ENCODE peak calls at places on chromosome 12, in nine cellular contexts. R is tibial artery; I is AG09309; C is B cell; T is lower lobe of right lung; G is WTC11; Z is AG09319; N is breast epithelium; D is activated CD8-positive, alpha-beta T cell treated with anti-CD3 and anti-CD28 coated beads for 36 hours. J is an unnamed sample.
A peak's percentile ranks its signal among the peaks of the same experiment; 100 is the strongest.

GRCh38 chr12:60693019-60693626 is 1097.3 kb downstream of the SLC16A7 start:
- DNase-seq in D (no peak), T (no peak), G (no peak), C (no peak), N (no peak), Z (no peak), R (no peak), I (no peak), J (no peak)

GRCh38 chr12:4432878-4433820 is 12.5 kb downstream of the FGF6 start:
- DNase-seq in N (no peak), Z (no peak), T (no peak), D (no peak), I (no peak), G (no peak), C (peak; percentile 35), R (no peak), J (no peak)

GRCh38 chr12:33562401-33562800 is 122.8 kb upstream of the SYT10 start:
- DNase-seq in C (no peak), I (no peak), G (no peak), Z (no peak), T (no peak), D (no peak), N (no peak), R (no peak), J (no peak)

GRCh38 chr12:116590561-116590960 is 31.4 kb downstream of the MAP1LC3B2 start:
- DNase-seq in D (no peak), N (no peak), R (no peak), I (no peak), G (no peak), T (no peak), Z (no peak), C (no peak), J (no peak)

GRCh38 chr12:25924535-25925001 is 33.9 kb upstream of the RASSF8 start:
- DNase-seq in N (no peak), G (no peak), Z (no peak), C (no peak), R (no peak), T (no peak), I (peak; percentile 41), D (no peak), J (no peak)

GRCh38 chr12:65643595-65644386 is 180.5 kb upstream of the HMGA2 start:
- DNase-seq in I (no peak), N (no peak), G (no peak), T (no peak), Z (no peak), C (no peak), R (no peak), D (no peak), J (no peak)

GRCh38 chr12:31729728-31730127 is 907 bp upstream of the AMN1 start:
- DNase-seq in T (no peak), N (no peak), D (no peak), Z (no peak), G (no peak), I (no peak), R (no peak), C (no peak), J (no peak)

GRCh38 chr12:67925077-67925476 is 64.2 kb upstream of the IFNG-AS1 start:
- DNase-seq in Z (no peak), T (no peak), C (no peak), D (no peak), G (no peak), N (no peak), I (no peak), R (no peak), J (no peak)

GRCh38 chr12:7161811-7162210 is 27.7 kb upstream of the PEX5 start:
- DNase-seq in Z (peak; percentile 47), N (no peak), D (no peak), T (no peak), I (peak; percentile 87), R (no peak), C (peak; percentile 21), G (no peak), J (no peak)

GRCh38 chr12:27537855-27538675 is 14.1 kb downstream of the PPFIBP1 start:
- DNase-seq in C (no peak), R (no peak), I (no peak), Z (no peak), T (no peak), D (no peak), N (no peak), G (no peak), J (no peak)

GRCh38 chr12:107912421-107913004 is 138.0 kb downstream of the ASCL4 start:
- DNase-seq in R (no peak), I (no peak), N (peak; percentile 65), T (peak; percentile 59), G (peak; percentile 85), Z (no peak), C (no peak), D (peak; percentile 74), J (peak; percentile 51)

GRCh38 chr12:43378448-43378847 is 173.6 kb downstream of the ADAMTS20 start:
- DNase-seq in R (no peak), N (no peak), I (no peak), T (no peak), Z (no peak), C (no peak), G (no peak), D (no peak), J (no peak)
- TF ChIP-seq CTCF in R (no peak), N (no peak), I (no peak), T (no peak), Z (no peak), C (no peak), G (no peak), D (no peak), J (no peak)

GRCh38 chr12:90253674-90254181 is 545.1 kb upstream of the ATP2B1 start:
- DNase-seq in N (no peak), I (peak; percentile 88), G (peak; percentile 17), T (peak; percentile 44), D (peak; percentile 60), Z (no peak), R (peak; percentile 81), C (peak; percentile 87), J (no peak)
- TF ChIP-seq CTCF in N (no peak), I (peak; percentile 46), G (no peak), T (no peak), D (peak; percentile 15), Z (peak; percentile 4), R (no peak), C (peak; percentile 66), J (no peak)

GRCh38 chr12:130729344-130729743 is 13.2 kb upstream of the RIMBP2 start:
- DNase-seq in I (no peak), N (no peak), R (no peak), T (no peak), C (no peak), G (no peak), Z (no peak), D (no peak), J (no peak)

DNA sequence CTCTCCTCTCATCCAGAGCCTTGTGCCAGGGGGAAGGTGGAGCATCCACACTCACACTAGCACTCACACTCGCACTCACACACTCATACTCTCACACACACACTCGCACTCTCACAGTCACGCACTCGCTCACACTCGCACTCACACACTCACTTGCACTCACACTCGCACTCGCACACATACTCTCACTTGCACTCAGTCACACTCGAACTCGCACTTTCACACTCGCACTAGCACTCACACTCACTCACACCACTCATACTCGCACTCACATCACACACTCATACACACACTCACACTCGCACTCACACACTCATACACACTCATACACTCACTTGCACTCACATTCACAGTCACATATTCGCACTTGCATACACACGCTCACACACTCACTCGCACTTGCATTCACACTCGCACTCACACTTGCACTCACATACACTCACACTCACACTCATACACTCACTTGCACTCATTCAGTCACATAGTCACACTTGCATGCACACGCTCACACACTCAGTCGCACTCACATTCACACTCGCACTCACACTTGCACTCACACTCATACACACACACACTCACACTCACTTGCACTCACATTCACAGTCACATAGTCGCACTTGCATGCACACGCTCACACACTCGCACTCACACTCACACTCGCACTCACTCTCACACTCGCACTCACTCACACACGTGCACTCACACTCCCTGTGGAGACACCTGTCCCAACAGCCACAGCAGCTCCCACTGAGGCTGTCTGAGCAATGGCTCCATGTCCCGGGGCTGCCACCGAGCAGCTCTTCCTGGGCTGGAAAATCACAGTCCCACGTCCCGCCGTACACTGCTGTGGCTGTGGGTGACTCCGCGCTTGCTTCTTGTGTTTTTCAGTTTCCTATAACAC is 12.3 kb upstream of the RIMBP2 start:
- DNase-seq in N (no peak), C (no peak), Z (no peak), I (no peak), D (no peak), R (no peak), G (no peak), T (no peak), J (no peak)
- TF ChIP-seq CTCF in N (no peak), C (no peak), Z (no peak), I (no peak), D (no peak), R (no peak), G (no peak), T (no peak), J (no peak)

GRCh38 chr12:13173537-13173936 is 23.0 kb upstream of the EMP1 start:
- DNase-seq in N (no peak), Z (peak; percentile 67), C (peak; percentile 54), R (peak; percentile 85), T (peak; percentile 53), G (no peak), D (peak; percentile 55), I (peak; percentile 83), J (no peak)

GRCh38 chr12:13173012-13173441 is 23.5 kb upstream of the EMP1 start:
- DNase-seq in T (no peak), Z (peak; percentile 84), G (no peak), R (no peak), I (peak; percentile 77), C (no peak), N (no peak), D (no peak), J (no peak)

GRCh38 chr12:13170892-13171490 is 25.5 kb upstream of the EMP1 start:
- DNase-seq in R (no peak), N (no peak), C (no peak), Z (no peak), I (no peak), G (no peak), T (no peak), D (no peak), J (no peak)

GRCh38 chr12:13169255-13169654 is 27.3 kb upstream of the EMP1 start:
- DNase-seq in G (no peak), T (no peak), C (no peak), N (no peak), R (no peak), D (no peak), Z (no peak), I (no peak), J (no peak)

DNA sequence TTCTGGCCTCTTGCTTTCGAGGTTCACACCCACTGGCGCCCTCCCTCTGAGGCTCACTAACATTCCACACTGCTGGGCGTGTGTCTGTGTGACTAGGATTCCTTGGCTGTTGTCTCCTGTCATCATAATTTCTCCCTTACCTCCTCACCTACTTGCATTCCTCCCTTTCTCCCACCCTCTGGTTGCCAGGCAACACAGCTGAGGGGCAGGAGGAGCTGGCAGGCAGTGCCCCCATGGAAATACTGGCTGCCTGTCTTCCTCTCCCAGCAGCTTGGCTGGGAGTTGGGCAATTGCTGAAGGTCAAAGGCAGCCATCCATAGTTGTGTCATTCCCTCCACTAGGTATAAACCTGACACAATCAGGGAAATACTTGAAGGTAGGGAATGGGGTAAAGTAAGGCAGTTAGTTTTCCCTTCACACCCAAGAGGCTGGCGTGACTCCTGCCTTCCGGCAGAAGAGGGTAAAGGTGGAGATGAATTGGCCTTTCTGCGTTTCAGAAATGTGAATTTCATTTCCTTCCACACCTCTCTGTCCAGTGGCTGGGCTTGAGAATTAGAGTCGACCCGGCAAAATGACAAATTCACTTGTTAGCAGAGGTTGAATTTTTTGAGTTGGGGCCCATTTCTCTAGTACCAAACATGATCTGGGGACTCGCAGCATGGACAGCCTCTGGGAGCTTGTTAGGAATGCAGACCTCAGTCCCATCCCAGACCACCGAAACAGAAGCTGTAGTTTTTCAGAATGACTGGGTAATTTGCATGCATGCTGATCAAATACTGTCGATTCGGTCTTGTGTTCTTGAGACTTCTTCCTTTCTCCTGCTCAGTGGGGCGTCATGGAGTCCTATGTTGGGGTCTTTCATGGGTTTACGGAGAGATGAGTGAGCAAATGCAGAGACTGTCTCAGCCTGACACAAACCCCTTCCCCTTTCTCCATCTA is 24.3 kb upstream of the EMP1 start:
- DNase-seq in R (no peak), T (no peak), Z (no peak), I (no peak), D (no peak), N (no peak), G (peak; percentile 53), C (no peak), J (peak; percentile 49)
- TF ChIP-seq CTCF in R (no peak), T (no peak), Z (no peak), I (peak; percentile 6), D (no peak), N (no peak), G (no peak), C (no peak), J (no peak)

J was measured in mesothelial cell of epicardium.